ENCODE peak calls at places on chromosome 21, in five cellular contexts. One of them, this sample, is unnamed. For H3K27me3, the result is how much of the 10 kb centered on the place peaks cover.

GRCh38 chr21:26405735-26406361 is 167.2 kb downstream of the CYYR1 start:
- DNase-seq in pancreas: no peak
- DNase-seq in GM23338: peak
- DNase-seq in esophagus squamous epithelium: no peak
- DNase-seq in adrenal gland: peak
- DNase-seq in this sample: peak

GRCh38 chr21:31693222-31693621 is 33.7 kb downstream of the SOD1 start:
- DNase-seq in pancreas: no peak
- DNase-seq in adrenal gland: no peak
- DNase-seq in GM23338: no peak
- DNase-seq in esophagus squamous epithelium: no peak
- DNase-seq in this sample: no peak

GRCh38 chr21:24076179-24076578 is 1531.1 kb downstream of the MRPL39 start:
- DNase-seq in pancreas: no peak
- DNase-seq in adrenal gland: no peak
- DNase-seq in esophagus squamous epithelium: no peak
- DNase-seq in GM23338: no peak
- DNase-seq in this sample: no peak

GRCh38 chr21:28801906-28802305 is 190.8 kb downstream of the LTN1 start:
- DNase-seq in esophagus squamous epithelium: no peak
- DNase-seq in adrenal gland: no peak
- DNase-seq in GM23338: no peak
- DNase-seq in pancreas: no peak
- DNase-seq in this sample: no peak

GRCh38 chr21:28671549-28672195 is 321.0 kb downstream of the LTN1 start:
- DNase-seq in GM23338: no peak
- DNase-seq in pancreas: no peak
- DNase-seq in esophagus squamous epithelium: no peak
- DNase-seq in adrenal gland: no peak
- DNase-seq in this sample: no peak

GRCh38 chr21:34967509-34968289 is 81.4 kb downstream of the RUNX1 start:
- DNase-seq in pancreas: no peak
- DNase-seq in GM23338: no peak
- DNase-seq in adrenal gland: no peak
- DNase-seq in esophagus squamous epithelium: no peak
- DNase-seq in this sample: no peak

GRCh38 chr21:14737922-14738321 is 191.8 kb upstream of the SAMSN1 start:
- DNase-seq in esophagus squamous epithelium: no peak
- DNase-seq in GM23338: peak
- DNase-seq in pancreas: peak
- DNase-seq in adrenal gland: peak
- DNase-seq in this sample: peak

GRCh38 chr21:33751120-33751519 is 108.8 kb downstream of the ITSN1 start:
- DNase-seq in GM23338: no peak
- DNase-seq in esophagus squamous epithelium: no peak
- DNase-seq in pancreas: no peak
- DNase-seq in adrenal gland: no peak
- DNase-seq in this sample: no peak

GRCh38 chr21:14523234-14523633 is 22.9 kb downstream of the SAMSN1 start:
- DNase-seq in adrenal gland: no peak
- DNase-seq in GM23338: no peak
- DNase-seq in esophagus squamous epithelium: no peak
- DNase-seq in pancreas: no peak
- DNase-seq in this sample: no peak

GRCh38 chr21:33799378-33800090 is 116.1 kb downstream of the ATP5PO start:
- DNase-seq in esophagus squamous epithelium: no peak
- DNase-seq in GM23338: no peak
- DNase-seq in pancreas: no peak
- DNase-seq in adrenal gland: no peak
- DNase-seq in this sample: peak

GRCh38 chr21:25845729-25846256 is 111.0 kb downstream of the GABPA start:
- DNase-seq in esophagus squamous epithelium: no peak
- DNase-seq in adrenal gland: no peak
- DNase-seq in pancreas: no peak
- DNase-seq in GM23338: no peak
- DNase-seq in this sample: no peak

GRCh38 chr21:36647279-36648093 is 51.4 kb upstream of the SIM2 start:
- DNase-seq in pancreas: no peak
- DNase-seq in esophagus squamous epithelium: no peak
- DNase-seq in adrenal gland: no peak
- DNase-seq in GM23338: peak
- DNase-seq in this sample: no peak

GRCh38 chr21:40140675-40141074 is 273.4 kb downstream of the PCP4 start:
- DNase-seq in adrenal gland: no peak
- DNase-seq in esophagus squamous epithelium: no peak
- DNase-seq in GM23338: no peak
- DNase-seq in pancreas: no peak
- DNase-seq in this sample: peak

GRCh38 chr21:33825898-33826297 is 89.7 kb downstream of the ATP5PO start:
- DNase-seq in GM23338: no peak
- DNase-seq in esophagus squamous epithelium: no peak
- DNase-seq in pancreas: no peak
- DNase-seq in adrenal gland: no peak
- DNase-seq in this sample: no peak

GRCh38 chr21:33157303-33157702 is 72.4 kb upstream of the IFNAR2 start:
- DNase-seq in esophagus squamous epithelium: no peak
- DNase-seq in pancreas: no peak
- DNase-seq in adrenal gland: no peak
- DNase-seq in GM23338: peak
- DNase-seq in this sample: no peak

GRCh38 chr21:44509539-44509938 is 30.5 kb downstream of the KRTAP10-1 start:
- DNase-seq in GM23338: no peak
- DNase-seq in adrenal gland: no peak
- DNase-seq in esophagus squamous epithelium: no peak
- DNase-seq in pancreas: peak
- DNase-seq in this sample: peak
- TF ChIP-seq CTCF in GM23338: peak
- TF ChIP-seq CTCF in adrenal gland: no peak
- TF ChIP-seq CTCF in esophagus squamous epithelium: no peak
- TF ChIP-seq CTCF in pancreas: peak
- TF ChIP-seq CTCF in this sample: peak

DNA sequence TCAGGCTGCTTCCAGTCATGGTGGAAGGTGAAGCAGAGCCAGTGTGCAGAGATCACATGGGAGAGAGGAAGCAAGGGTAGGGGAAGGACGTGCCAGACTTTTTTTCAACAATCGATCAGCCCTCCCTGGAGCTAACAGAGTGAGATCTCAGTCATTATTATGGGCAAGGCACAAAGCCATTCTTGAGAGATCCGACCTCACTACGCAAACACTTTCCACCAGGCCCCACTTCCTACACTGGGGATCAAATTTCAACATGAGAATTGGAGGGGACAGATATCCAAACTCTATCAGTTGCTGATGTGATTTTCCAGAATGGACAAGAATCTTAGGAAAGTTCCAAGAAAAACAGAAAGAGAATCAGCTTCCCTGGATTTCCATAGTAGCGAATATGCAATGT is 60.5 kb downstream of the BACE2 start:
- DNase-seq in pancreas: no peak
- DNase-seq in adrenal gland: no peak
- DNase-seq in GM23338: no peak
- DNase-seq in esophagus squamous epithelium: no peak
- DNase-seq in this sample: no peak
- H3K27me3 ChIP-seq in pancreas: under half
- H3K27me3 ChIP-seq in adrenal gland: under half
- H3K27me3 ChIP-seq in GM23338: under half
- H3K27me3 ChIP-seq in esophagus squamous epithelium: under half
- H3K27me3 ChIP-seq in this sample: under half

GRCh38 chr21:45420061-45420521 is 15.1 kb downstream of the COL18A1 start:
- DNase-seq in adrenal gland: peak
- DNase-seq in GM23338: no peak
- DNase-seq in esophagus squamous epithelium: no peak
- DNase-seq in pancreas: no peak
- DNase-seq in this sample: peak
- H3K4me3 ChIP-seq in adrenal gland: no peak
- H3K4me3 ChIP-seq in GM23338: no peak
- H3K4me3 ChIP-seq in esophagus squamous epithelium: no peak
- H3K4me3 ChIP-seq in pancreas: no peak
- H3K4me3 ChIP-seq in this sample: no peak

GRCh38 chr21:29943885-29944284 is 4.1 kb upstream of the GRIK1 start:
- DNase-seq in pancreas: no peak
- DNase-seq in esophagus squamous epithelium: no peak
- DNase-seq in GM23338: peak
- DNase-seq in adrenal gland: no peak
- DNase-seq in this sample: no peak
- TF ChIP-seq CTCF in pancreas: no peak
- TF ChIP-seq CTCF in esophagus squamous epithelium: no peak
- TF ChIP-seq CTCF in GM23338: peak
- TF ChIP-seq CTCF in adrenal gland: no peak
- TF ChIP-seq CTCF in this sample: no peak

GRCh38 chr21:41770901-41771624 is 4.2 kb upstream of the RIPK4 start:
- DNase-seq in GM23338: no peak
- DNase-seq in esophagus squamous epithelium: no peak
- DNase-seq in pancreas: no peak
- DNase-seq in adrenal gland: no peak
- DNase-seq in this sample: no peak
- H3K27me3 ChIP-seq in GM23338: half or more
- H3K27me3 ChIP-seq in esophagus squamous epithelium: under half
- H3K27me3 ChIP-seq in pancreas: under half
- H3K27me3 ChIP-seq in adrenal gland: half or more
- H3K27me3 ChIP-seq in this sample: under half

GRCh38 chr21:38221594-38221993 is 35.2 kb upstream of the KCNJ15 start:
- DNase-seq in adrenal gland: no peak
- DNase-seq in GM23338: no peak
- DNase-seq in pancreas: no peak
- DNase-seq in esophagus squamous epithelium: no peak
- DNase-seq in this sample: no peak

GRCh38 chr21:38223893-38224540 is 32.8 kb upstream of the KCNJ15 start:
- DNase-seq in pancreas: no peak
- DNase-seq in adrenal gland: no peak
- DNase-seq in GM23338: peak
- DNase-seq in esophagus squamous epithelium: no peak
- DNase-seq in this sample: no peak

GRCh38 chr21:38219049-38219628 is 37.7 kb upstream of the KCNJ15 start:
- DNase-seq in GM23338: peak
- DNase-seq in pancreas: peak
- DNase-seq in esophagus squamous epithelium: no peak
- DNase-seq in adrenal gland: peak
- DNase-seq in this sample: peak

DNA sequence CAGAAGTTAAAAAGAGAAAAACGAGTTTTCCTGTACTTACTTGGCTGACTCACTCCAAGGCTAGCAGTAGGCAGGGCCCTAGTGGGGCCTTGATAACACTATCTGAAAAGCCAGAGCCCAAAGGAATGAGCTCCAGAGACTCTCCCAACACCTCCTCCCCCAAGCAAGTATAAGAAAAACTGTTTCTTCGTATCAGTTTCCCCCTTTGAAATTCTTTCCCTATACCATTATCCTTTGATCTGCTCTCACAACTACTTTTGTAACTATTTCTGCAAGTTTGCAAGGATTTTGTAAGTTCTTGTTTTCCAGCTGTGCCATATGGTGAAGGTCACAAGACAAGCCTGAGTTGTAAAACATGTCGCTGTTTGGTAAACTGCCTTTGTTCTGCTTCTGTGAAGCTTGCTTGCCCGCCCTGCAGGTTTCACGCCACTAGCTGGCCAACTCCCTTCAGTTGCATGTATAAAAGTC is 36.5 kb upstream of the KCNJ15 start:
- DNase-seq in pancreas: no peak
- DNase-seq in adrenal gland: peak
- DNase-seq in GM23338: no peak
- DNase-seq in esophagus squamous epithelium: no peak
- DNase-seq in this sample: no peak
- H3K4me3 ChIP-seq in pancreas: no peak
- H3K4me3 ChIP-seq in adrenal gland: no peak
- H3K4me3 ChIP-seq in GM23338: no peak
- H3K4me3 ChIP-seq in esophagus squamous epithelium: no peak
- H3K4me3 ChIP-seq in this sample: no peak

GRCh38 chr21:15896501-15896900 is 166.7 kb downstream of the USP25 start:
- DNase-seq in pancreas: no peak
- DNase-seq in GM23338: no peak
- DNase-seq in esophagus squamous epithelium: no peak
- DNase-seq in adrenal gland: no peak
- DNase-seq in this sample: no peak

GRCh38 chr21:15893902-15894301 is 164.1 kb downstream of the USP25 start:
- DNase-seq in adrenal gland: no peak
- DNase-seq in GM23338: peak
- DNase-seq in esophagus squamous epithelium: no peak
- DNase-seq in pancreas: no peak
- DNase-seq in this sample: no peak

GRCh38 chr21:15895142-15896106 is 165.6 kb downstream of the USP25 start:
- DNase-seq in adrenal gland: no peak
- DNase-seq in pancreas: no peak
- DNase-seq in GM23338: no peak
- DNase-seq in esophagus squamous epithelium: no peak
- DNase-seq in this sample: peak

DNA sequence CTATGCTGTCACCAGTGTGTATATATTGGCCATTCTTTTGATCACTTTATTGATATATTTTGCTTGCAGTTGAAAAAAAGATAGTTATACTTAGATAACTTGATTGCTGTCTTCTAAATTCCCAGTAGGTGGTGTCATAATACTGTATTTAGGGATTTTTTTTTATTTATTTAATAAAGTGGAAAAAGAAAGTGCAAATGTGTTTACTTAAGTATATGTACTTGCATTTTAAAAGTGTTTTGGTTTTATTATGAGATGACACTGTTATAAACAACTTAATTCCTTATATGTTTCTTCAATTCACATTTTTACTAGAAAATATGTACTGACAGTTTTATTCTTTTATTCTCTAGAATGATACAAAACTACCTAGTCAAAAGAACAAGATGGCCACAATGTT is 164.8 kb downstream of the USP25 start:
- DNase-seq in adrenal gland: no peak
- DNase-seq in GM23338: no peak
- DNase-seq in pancreas: no peak
- DNase-seq in esophagus squamous epithelium: no peak
- DNase-seq in this sample: no peak
- TF ChIP-seq CTCF in adrenal gland: peak
- TF ChIP-seq CTCF in GM23338: no peak
- TF ChIP-seq CTCF in pancreas: peak
- TF ChIP-seq CTCF in esophagus squamous epithelium: peak
- TF ChIP-seq CTCF in this sample: peak

GRCh38 chr21:44697811-44698734 is 1.1 kb downstream of the KRTAP10-12 start:
- DNase-seq in adrenal gland: no peak
- DNase-seq in pancreas: no peak
- DNase-seq in GM23338: peak
- DNase-seq in esophagus squamous epithelium: no peak
- DNase-seq in this sample: no peak
- H3K27me3 ChIP-seq in adrenal gland: under half
- H3K27me3 ChIP-seq in pancreas: under half
- H3K27me3 ChIP-seq in GM23338: under half
- H3K27me3 ChIP-seq in esophagus squamous epithelium: under half
- H3K27me3 ChIP-seq in this sample: under half

This sample was measured in thyroid gland.